ENCODE peak calls at places on chromosomes 4 and X, in seven cellular contexts. E is HCT116, A is HFFc6, B is uterus, S is mammary epithelial cell, O is fibroblast of mammary gland, C is cardiac muscle cell. N is an unnamed sample.

GRCh38 chr4:153705743-153706468 is 21.8 kb downstream of the TLR2 start:
- DNase-seq in O (no peak), C (no peak), E (no peak), S (no peak), B (no peak), A (no peak), N (no peak)

GRCh38 chr4:152162331-152162697 is 373.6 kb downstream of the FBXW7 start:
- DNase-seq in B (no peak), O (no peak), E (no peak), A (peak), C (no peak), S (no peak), N (no peak)

GRCh38 chrX:257681-258289 is 23.4 kb upstream of the PLCXD1 start:
- DNase-seq in B (no peak), S (no peak), O (no peak), C (no peak), E (no peak), A (no peak), N (no peak)

GRCh38 chr4:1194028-1194900 is 21.9 kb upstream of the SPON2 start:
- DNase-seq in C (peak), E (no peak), A (no peak), B (peak), O (peak), S (no peak), N (no peak)

GRCh38 chr4:46992338-46992737 is 1.0 kb downstream of the GABRA4 start:
- DNase-seq in S (no peak), E (no peak), A (no peak), O (no peak), B (no peak), C (no peak), N (no peak)

GRCh38 chr4:26860922-26861433 is 337 bp downstream of the STIM2 start:
- DNase-seq in C (peak), A (peak), S (peak), B (peak), O (peak), E (no peak), N (no peak)

GRCh38 chrX:118207831-118208453 is 91.3 kb upstream of the KLHL13 start:
- DNase-seq in A (no peak), E (no peak), B (no peak), C (no peak), O (no peak), S (no peak), N (no peak)

GRCh38 chr4:168019019-168019651 is 73.2 kb upstream of the ANXA10 start:
- DNase-seq in C (peak), E (no peak), S (peak), O (no peak), B (no peak), A (peak), N (no peak)

GRCh38 chr4:38177035-38177791 is 217.0 kb downstream of the PTTG2 start:
- DNase-seq in C (peak), E (no peak), S (no peak), A (no peak), B (no peak), O (peak), N (no peak)

DNA sequence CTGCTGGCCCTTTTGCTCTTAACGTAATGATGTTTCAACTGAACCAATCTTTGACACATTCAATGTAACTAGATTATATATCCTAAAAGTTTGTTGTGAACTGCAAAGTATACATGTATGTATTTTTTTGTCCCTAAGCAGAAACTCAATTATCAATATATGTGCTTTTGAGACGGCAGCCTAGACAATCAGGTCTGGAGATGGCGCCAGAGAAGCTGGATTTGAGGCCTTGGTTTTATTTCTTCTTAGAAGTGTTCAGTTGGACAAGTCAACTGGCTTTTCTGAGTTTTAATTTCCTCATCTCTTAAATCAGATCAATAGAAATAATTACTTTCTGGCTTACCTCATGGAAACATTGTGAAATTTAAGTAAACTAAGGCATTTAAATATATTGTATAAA is 62.5 kb downstream of the DCAF8L1 start:
- DNase-seq in O (no peak), E (peak), A (no peak), C (peak), B (no peak), S (peak), N (no peak)
- TF ChIP-seq CTCF in O (peak), E (peak), A (no peak), C (peak), B (no peak), S (peak), N (no peak)

GRCh38 chrX:31063114-31063513 is 8.7 kb downstream of the FTHL17 start:
- DNase-seq in O (no peak), E (no peak), S (no peak), A (no peak), C (no peak), B (no peak), N (no peak)
- TF ChIP-seq CTCF in O (no peak), E (no peak), S (no peak), A (no peak), C (no peak), B (no peak), N (no peak)

GRCh38 chr4:95155759-95156451 is 392.9 kb downstream of the UNC5C start:
- DNase-seq in S (peak), E (peak), C (peak), A (no peak), O (peak), B (no peak), N (no peak)
- TF ChIP-seq CTCF in S (peak), E (peak), C (peak), A (peak), O (peak), B (peak), N (peak)

GRCh38 chr4:188433916-188434315 is 294.7 kb downstream of the TRIML1 start:
- DNase-seq in S (no peak), O (peak), A (no peak), B (no peak), E (no peak), C (no peak), N (no peak)

GRCh38 chr4:188428935-188429334 is 289.7 kb downstream of the TRIML1 start:
- DNase-seq in O (no peak), B (no peak), S (peak), E (no peak), C (peak), A (no peak), N (no peak)

GRCh38 chr4:188430384-188430783 is 291.1 kb downstream of the TRIML1 start:
- DNase-seq in O (no peak), E (no peak), C (no peak), A (no peak), B (no peak), S (no peak), N (no peak)

GRCh38 chr4:188432328-188432727 is 293.1 kb downstream of the TRIML1 start:
- DNase-seq in E (no peak), B (no peak), A (no peak), O (no peak), S (no peak), C (peak), N (no peak)

DNA sequence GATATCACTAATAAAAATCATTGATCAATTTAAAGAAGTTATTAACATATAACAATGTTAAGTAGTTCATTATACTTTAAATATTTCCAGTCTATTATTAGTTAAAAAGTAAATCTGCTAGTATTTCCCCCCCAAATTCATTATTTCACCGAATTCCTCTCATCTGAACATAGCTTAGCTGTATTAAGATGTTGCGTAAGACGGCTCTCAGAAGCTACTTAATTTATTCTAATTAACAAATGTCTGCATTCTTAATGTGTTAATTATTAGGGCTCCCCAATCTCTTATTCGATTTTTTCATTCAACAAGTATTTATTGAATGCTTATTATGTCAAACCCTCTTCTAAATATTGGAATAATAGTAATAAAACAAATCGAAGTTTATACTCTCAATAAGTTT is 290.7 kb downstream of the TRIML1 start:
- DNase-seq in B (no peak), E (no peak), O (no peak), S (no peak), A (no peak), C (no peak), N (no peak)
- TF ChIP-seq CTCF in B (no peak), E (no peak), O (no peak), S (no peak), A (no peak), C (no peak), N (no peak)

GRCh38 chrX:153526040-153526439 is 8.6 kb downstream of the ATP2B3 start:
- DNase-seq in O (no peak), S (no peak), B (no peak), E (no peak), A (no peak), C (no peak), N (no peak)

GRCh38 chrX:153530411-153531145 is 13.1 kb downstream of the ATP2B3 start:
- DNase-seq in C (no peak), O (no peak), E (no peak), A (no peak), S (no peak), B (no peak), N (no peak)

GRCh38 chrX:153524234-153524633 is 6.8 kb downstream of the ATP2B3 start:
- DNase-seq in B (no peak), S (no peak), O (no peak), A (no peak), E (no peak), C (no peak), N (no peak)

GRCh38 chrX:153525451-153525850 is 8.0 kb downstream of the ATP2B3 start:
- DNase-seq in E (no peak), C (no peak), A (no peak), S (no peak), B (no peak), O (no peak), N (no peak)

GRCh38 chrX:153526801-153527599 is 9.6 kb downstream of the ATP2B3 start:
- DNase-seq in B (no peak), C (no peak), S (no peak), O (no peak), A (no peak), E (no peak), N (no peak)
- TF ChIP-seq CTCF in B (no peak), C (no peak), S (no peak), O (no peak), A (no peak), E (no peak), N (no peak)

N was measured in CD14-positive monocyte.